ENCODE peak calls at places on chromosomes 4 and X, in six cellular contexts. V is astrocyte of the cerebellum, L is hepatocyte, H is AG04450, U is spleen, X is BE2C. Z is an unnamed sample.

GRCh38 chr4:146119845-146120404 is 55.6 kb upstream of the LSM6 start:
- DNase-seq in L (no peak), V (no peak), X (no peak), H (no peak), U (no peak), Z (no peak)

GRCh38 chr4:2930821-2931764 is 32.1 kb downstream of the NOP14 start:
- DNase-seq in V (no peak), X (no peak), H (no peak), L (no peak), U (peak; percentile 81), Z (no peak)

GRCh38 chr4:137370206-137370633 is 162.1 kb downstream of the PCDH18 start:
- DNase-seq in X (no peak), U (no peak), V (peak; percentile 24), L (peak; percentile 23), H (peak; percentile 67), Z (peak; percentile 42)

GRCh38 chr4:85717366-85717765 is 242.4 kb downstream of the ARHGAP24 start:
- DNase-seq in H (no peak), L (no peak), V (peak; percentile 22), X (no peak), U (no peak), Z (no peak)

GRCh38 chr4:72084587-72085011 is 52.8 kb downstream of the NPFFR2 start:
- DNase-seq in L (peak; percentile 11), H (no peak), V (no peak), U (no peak), X (no peak), Z (no peak)

GRCh38 chr4:176335421-176335820 is 15.7 kb downstream of the SPCS3 start:
- DNase-seq in L (no peak), H (peak; percentile 32), U (no peak), V (no peak), X (no peak), Z (no peak)

GRCh38 chrX:95911062-95911461 is 773.6 kb upstream of the DIAPH2 start:
- DNase-seq in X (no peak), U (no peak), V (no peak), L (no peak), H (no peak), Z (no peak)

GRCh38 chrX:19911784-19912183 is 24.4 kb upstream of the SH3KBP1 start:
- DNase-seq in H (no peak), U (no peak), L (no peak), X (no peak), V (no peak), Z (no peak)

GRCh38 chr4:83074086-83074704 is 39.2 kb downstream of the COPS4 start:
- DNase-seq in V (peak; percentile 79), H (peak; percentile 43), U (no peak), X (peak; percentile 54), L (peak; percentile 74), Z (peak; percentile 45)

GRCh38 chrX:106467422-106467821 is 144.4 kb upstream of the RADX start:
- DNase-seq in U (peak; percentile 56), H (no peak), V (no peak), X (no peak), L (no peak), Z (no peak)

GRCh38 chrX:9316096-9316495 is 148.8 kb upstream of the TBL1X start:
- DNase-seq in H (no peak), X (no peak), L (no peak), U (no peak), V (no peak), Z (no peak)

GRCh38 chrX:1385824-1386223 is 6.1 kb downstream of the SLC25A6 start:
- DNase-seq in L (no peak), H (no peak), X (no peak), U (peak; percentile 67), V (no peak), Z (no peak)

GRCh38 chr4:102612824-102613366 is 111.7 kb downstream of the NFKB1 start:
- DNase-seq in U (no peak), H (no peak), X (no peak), V (no peak), L (no peak), Z (no peak)

DNA sequence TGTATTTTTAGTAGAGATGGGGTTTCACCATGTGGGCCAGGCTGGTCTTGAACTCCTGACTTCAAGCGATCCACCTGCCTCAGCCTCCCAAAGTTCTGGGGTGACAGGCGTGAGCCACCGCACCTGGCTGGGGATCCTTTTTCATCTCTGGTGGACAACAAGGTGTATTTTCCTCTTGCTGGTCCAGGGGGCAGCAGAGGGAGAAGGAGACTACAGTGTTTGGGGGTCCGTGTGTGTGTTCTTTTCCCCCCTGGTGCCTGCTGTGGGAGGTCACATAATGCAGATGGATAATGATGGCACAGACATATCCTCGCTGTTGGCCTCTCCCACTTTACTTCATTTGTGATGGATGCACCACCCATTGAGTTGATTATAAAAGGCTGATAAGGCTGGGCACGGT is 39.0 kb upstream of the CD99 start:
- DNase-seq in L (no peak), V (no peak), H (no peak), U (no peak), X (no peak), Z (no peak)
- TF ChIP-seq CTCF in L (no peak), V (no peak), H (peak; percentile 18), U (no peak), X (no peak), Z (no peak)

DNA sequence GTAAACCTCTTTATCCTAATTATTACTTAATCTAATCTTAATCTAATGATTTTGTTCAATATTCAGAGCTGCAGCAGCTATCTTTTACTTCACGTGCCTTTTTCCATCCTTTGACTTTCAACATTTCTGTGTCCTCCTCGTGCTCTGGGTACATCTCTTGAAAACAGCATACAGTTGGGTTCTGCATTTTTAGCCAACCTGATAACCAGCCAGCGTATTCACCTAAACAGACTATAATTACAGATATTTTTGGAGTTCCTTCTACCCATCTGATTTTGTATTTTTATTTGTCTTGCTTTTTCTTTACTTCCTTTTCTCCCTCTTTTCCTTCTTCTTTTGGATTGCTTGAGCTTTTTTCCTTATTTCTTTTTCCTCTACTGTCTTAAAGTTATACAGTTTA is 16.2 kb upstream of the JAKMIP1 start:
- DNase-seq in U (no peak), L (no peak), X (no peak), H (no peak), V (no peak), Z (no peak)
- H3K4me3 ChIP-seq in U (no peak overlapping the region), L (no peak overlapping the region), X (no peak overlapping the region), H (no peak overlapping the region), V (no peak overlapping the region), Z (no peak overlapping the region)

DNA sequence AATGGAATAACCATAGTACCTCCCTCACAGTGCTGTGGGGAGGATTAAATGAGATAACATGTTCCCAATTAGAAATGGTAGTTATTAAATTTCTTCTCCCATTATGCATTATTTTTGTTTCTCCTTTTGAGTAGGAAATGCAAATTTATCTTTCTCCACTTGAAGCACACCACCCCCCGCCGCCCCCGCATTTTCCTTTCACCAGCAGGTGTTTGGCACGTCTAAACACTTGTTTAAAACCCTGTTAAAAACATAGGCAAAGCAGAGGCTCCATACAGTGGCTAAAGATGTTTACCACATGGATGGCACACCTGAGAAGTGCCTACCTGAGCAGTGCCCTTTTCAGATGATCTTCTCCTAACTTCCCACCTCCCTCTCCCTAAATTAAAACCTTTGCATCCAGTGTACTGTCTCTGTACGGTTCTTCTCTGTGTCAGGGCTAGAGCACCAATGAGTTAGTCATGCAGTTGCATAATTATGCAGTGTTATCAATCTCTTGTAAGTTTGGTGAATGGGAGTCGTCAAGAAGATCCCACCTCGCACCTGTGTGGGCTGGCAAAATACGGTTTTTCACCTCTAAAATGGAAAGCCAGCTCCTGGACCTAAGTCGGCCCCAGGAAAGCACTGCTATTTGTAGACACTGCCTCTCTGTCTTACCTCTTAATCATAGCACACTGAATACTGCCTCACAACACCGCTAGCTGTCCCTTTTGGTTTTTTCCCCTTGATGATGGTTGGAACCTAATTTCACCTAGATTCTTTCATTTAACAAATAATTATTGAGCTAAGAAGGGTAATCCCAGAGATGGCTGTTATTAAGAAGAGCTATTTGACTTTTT is 122.0 kb downstream of the CT47B1 start:
- DNase-seq in L (no peak), U (no peak), H (no peak), X (no peak), V (no peak), Z (no peak)
- TF ChIP-seq CTCF in L (no peak), U (no peak), H (no peak), X (no peak), V (no peak), Z (no peak)

DNA sequence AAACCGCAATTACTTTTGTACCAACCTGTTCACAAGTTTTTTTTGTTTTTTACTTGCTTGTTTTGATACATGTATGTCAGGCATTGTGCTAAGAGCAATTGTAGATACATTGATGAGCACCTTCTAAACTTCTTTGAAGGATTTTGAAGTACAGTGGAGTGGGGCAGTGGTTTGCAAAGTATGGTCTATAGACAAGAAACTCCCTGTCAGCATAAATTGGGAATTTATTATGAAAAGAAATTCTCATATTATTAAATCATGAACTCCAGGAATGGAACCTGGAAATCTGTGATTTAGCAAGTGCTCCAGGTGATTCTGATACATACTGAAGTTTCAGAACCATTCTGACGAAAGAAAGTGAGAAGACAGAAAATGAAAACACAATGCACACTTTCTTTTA is 733.4 kb downstream of the C4orf33 start:
- DNase-seq in H (no peak), V (no peak), U (no peak), X (no peak), L (no peak), Z (no peak)
- H3K4me3 ChIP-seq in H (no peak overlapping the region), V (no peak overlapping the region), U (no peak overlapping the region), X (no peak overlapping the region), L (no peak overlapping the region), Z (no peak overlapping the region)

GRCh38 chrX:121052122-121052521 is 4.7 kb downstream of the GLUD2 start:
- DNase-seq in X (no peak), H (no peak), U (no peak), V (no peak), L (no peak), Z (no peak)
- TF ChIP-seq CTCF in X (no peak), H (no peak), U (no peak), V (no peak), L (no peak), Z (no peak)